ENCODE peak calls at places on chromosomes 2 and 18, in ten cellular contexts. One of them, this sample, is unnamed. For H3K4me1, the result is how much of the 10 kb centered on the place peaks cover.

GRCh38 chr2:41283079-41283765 is 764.6 kb upstream of the PKDCC start:
- DNase-seq in effector memory CD4-positive, alpha-beta T cell: no peak
- DNase-seq in HCT116: no peak
- DNase-seq in small intestine: no peak
- DNase-seq in mammary epithelial cell: no peak
- DNase-seq in left ventricle myocardium inferior: no peak
- DNase-seq in fibroblast of lung: peak
- DNase-seq in CD8-positive, alpha-beta memory T cell: no peak
- DNase-seq in tibial nerve: no peak
- DNase-seq in K562: no peak
- DNase-seq in this sample: no peak

GRCh38 chr18:11125372-11126315 is 23.7 kb downstream of the PIEZO2 start:
- DNase-seq in CD8-positive, alpha-beta memory T cell: no peak
- DNase-seq in fibroblast of lung: no peak
- DNase-seq in effector memory CD4-positive, alpha-beta T cell: no peak
- DNase-seq in left ventricle myocardium inferior: no peak
- DNase-seq in tibial nerve: no peak
- DNase-seq in small intestine: peak
- DNase-seq in mammary epithelial cell: no peak
- DNase-seq in K562: no peak
- DNase-seq in HCT116: no peak
- DNase-seq in this sample: no peak

GRCh38 chr18:24631238-24632025 is 171.0 kb downstream of the HRH4 start:
- DNase-seq in fibroblast of lung: peak
- DNase-seq in small intestine: no peak
- DNase-seq in left ventricle myocardium inferior: peak
- DNase-seq in tibial nerve: no peak
- DNase-seq in K562: no peak
- DNase-seq in mammary epithelial cell: no peak
- DNase-seq in HCT116: no peak
- DNase-seq in effector memory CD4-positive, alpha-beta T cell: no peak
- DNase-seq in CD8-positive, alpha-beta memory T cell: no peak
- DNase-seq in this sample: no peak

GRCh38 chr18:48545690-48546365 is 7.0 kb downstream of the CTIF start:
- DNase-seq in K562: peak
- DNase-seq in fibroblast of lung: peak
- DNase-seq in left ventricle myocardium inferior: peak
- DNase-seq in CD8-positive, alpha-beta memory T cell: no peak
- DNase-seq in HCT116: no peak
- DNase-seq in tibial nerve: no peak
- DNase-seq in effector memory CD4-positive, alpha-beta T cell: no peak
- DNase-seq in small intestine: no peak
- DNase-seq in mammary epithelial cell: peak
- DNase-seq in this sample: no peak

GRCh38 chr2:7429733-7430132 is 512.5 kb downstream of the RNF144A start:
- DNase-seq in fibroblast of lung: no peak
- DNase-seq in left ventricle myocardium inferior: no peak
- DNase-seq in CD8-positive, alpha-beta memory T cell: no peak
- DNase-seq in small intestine: no peak
- DNase-seq in tibial nerve: no peak
- DNase-seq in K562: no peak
- DNase-seq in mammary epithelial cell: no peak
- DNase-seq in HCT116: no peak
- DNase-seq in effector memory CD4-positive, alpha-beta T cell: no peak
- DNase-seq in this sample: no peak

GRCh38 chr2:18362696-18363095 is 197.8 kb downstream of the RDH14 start:
- DNase-seq in K562: no peak
- DNase-seq in small intestine: no peak
- DNase-seq in tibial nerve: no peak
- DNase-seq in mammary epithelial cell: no peak
- DNase-seq in fibroblast of lung: peak
- DNase-seq in effector memory CD4-positive, alpha-beta T cell: no peak
- DNase-seq in HCT116: no peak
- DNase-seq in left ventricle myocardium inferior: no peak
- DNase-seq in CD8-positive, alpha-beta memory T cell: no peak
- DNase-seq in this sample: no peak

GRCh38 chr18:22483407-22483806 is 65.7 kb upstream of the CTAGE1 start:
- DNase-seq in left ventricle myocardium inferior: no peak
- DNase-seq in small intestine: no peak
- DNase-seq in mammary epithelial cell: no peak
- DNase-seq in fibroblast of lung: no peak
- DNase-seq in effector memory CD4-positive, alpha-beta T cell: no peak
- DNase-seq in K562: peak
- DNase-seq in CD8-positive, alpha-beta memory T cell: no peak
- DNase-seq in HCT116: no peak
- DNase-seq in tibial nerve: no peak
- DNase-seq in this sample: no peak

GRCh38 chr2:180125245-180125962 is 118.3 kb upstream of the CWC22 start:
- DNase-seq in left ventricle myocardium inferior: peak
- DNase-seq in CD8-positive, alpha-beta memory T cell: peak
- DNase-seq in HCT116: peak
- DNase-seq in K562: peak
- DNase-seq in tibial nerve: no peak
- DNase-seq in fibroblast of lung: peak
- DNase-seq in small intestine: peak
- DNase-seq in effector memory CD4-positive, alpha-beta T cell: peak
- DNase-seq in mammary epithelial cell: peak
- DNase-seq in this sample: peak

GRCh38 chr2:128321421-128321775 is 2.7 kb upstream of the HS6ST1 start:
- DNase-seq in small intestine: no peak
- DNase-seq in mammary epithelial cell: no peak
- DNase-seq in K562: no peak
- DNase-seq in left ventricle myocardium inferior: no peak
- DNase-seq in tibial nerve: no peak
- DNase-seq in effector memory CD4-positive, alpha-beta T cell: no peak
- DNase-seq in HCT116: no peak
- DNase-seq in CD8-positive, alpha-beta memory T cell: no peak
- DNase-seq in fibroblast of lung: no peak
- DNase-seq in this sample: no peak

GRCh38 chr2:71071681-71072398 is 3.4 kb downstream of the NAGK start:
- DNase-seq in left ventricle myocardium inferior: peak
- DNase-seq in CD8-positive, alpha-beta memory T cell: peak
- DNase-seq in small intestine: peak
- DNase-seq in mammary epithelial cell: peak
- DNase-seq in HCT116: no peak
- DNase-seq in K562: peak
- DNase-seq in fibroblast of lung: no peak
- DNase-seq in tibial nerve: no peak
- DNase-seq in effector memory CD4-positive, alpha-beta T cell: peak
- DNase-seq in this sample: no peak

GRCh38 chr2:102839668-102840388 is 78.0 kb downstream of the TMEM182 start:
- DNase-seq in small intestine: peak
- DNase-seq in HCT116: peak
- DNase-seq in tibial nerve: no peak
- DNase-seq in left ventricle myocardium inferior: no peak
- DNase-seq in K562: peak
- DNase-seq in effector memory CD4-positive, alpha-beta T cell: no peak
- DNase-seq in mammary epithelial cell: peak
- DNase-seq in fibroblast of lung: peak
- DNase-seq in CD8-positive, alpha-beta memory T cell: peak
- DNase-seq in this sample: no peak

GRCh38 chr2:53828331-53828730 is 31.4 kb downstream of the GPR75 start:
- DNase-seq in K562: no peak
- DNase-seq in tibial nerve: no peak
- DNase-seq in left ventricle myocardium inferior: no peak
- DNase-seq in effector memory CD4-positive, alpha-beta T cell: no peak
- DNase-seq in CD8-positive, alpha-beta memory T cell: no peak
- DNase-seq in HCT116: no peak
- DNase-seq in mammary epithelial cell: no peak
- DNase-seq in fibroblast of lung: no peak
- DNase-seq in small intestine: no peak
- DNase-seq in this sample: no peak

GRCh38 chr2:53826587-53827397 is 33.0 kb downstream of the GPR75 start:
- DNase-seq in fibroblast of lung: no peak
- DNase-seq in mammary epithelial cell: peak
- DNase-seq in K562: no peak
- DNase-seq in effector memory CD4-positive, alpha-beta T cell: no peak
- DNase-seq in HCT116: no peak
- DNase-seq in CD8-positive, alpha-beta memory T cell: no peak
- DNase-seq in left ventricle myocardium inferior: no peak
- DNase-seq in tibial nerve: no peak
- DNase-seq in small intestine: no peak
- DNase-seq in this sample: no peak

GRCh38 chr2:53829252-53829651 is 30.5 kb downstream of the GPR75 start:
- DNase-seq in left ventricle myocardium inferior: no peak
- DNase-seq in tibial nerve: no peak
- DNase-seq in HCT116: no peak
- DNase-seq in fibroblast of lung: no peak
- DNase-seq in mammary epithelial cell: no peak
- DNase-seq in small intestine: no peak
- DNase-seq in CD8-positive, alpha-beta memory T cell: no peak
- DNase-seq in effector memory CD4-positive, alpha-beta T cell: no peak
- DNase-seq in K562: no peak
- DNase-seq in this sample: no peak

GRCh38 chr2:53827398-53828175 is 32.2 kb downstream of the GPR75 start:
- DNase-seq in K562: no peak
- DNase-seq in tibial nerve: no peak
- DNase-seq in left ventricle myocardium inferior: no peak
- DNase-seq in small intestine: no peak
- DNase-seq in mammary epithelial cell: no peak
- DNase-seq in effector memory CD4-positive, alpha-beta T cell: no peak
- DNase-seq in CD8-positive, alpha-beta memory T cell: no peak
- DNase-seq in HCT116: no peak
- DNase-seq in fibroblast of lung: peak
- DNase-seq in this sample: no peak

DNA sequence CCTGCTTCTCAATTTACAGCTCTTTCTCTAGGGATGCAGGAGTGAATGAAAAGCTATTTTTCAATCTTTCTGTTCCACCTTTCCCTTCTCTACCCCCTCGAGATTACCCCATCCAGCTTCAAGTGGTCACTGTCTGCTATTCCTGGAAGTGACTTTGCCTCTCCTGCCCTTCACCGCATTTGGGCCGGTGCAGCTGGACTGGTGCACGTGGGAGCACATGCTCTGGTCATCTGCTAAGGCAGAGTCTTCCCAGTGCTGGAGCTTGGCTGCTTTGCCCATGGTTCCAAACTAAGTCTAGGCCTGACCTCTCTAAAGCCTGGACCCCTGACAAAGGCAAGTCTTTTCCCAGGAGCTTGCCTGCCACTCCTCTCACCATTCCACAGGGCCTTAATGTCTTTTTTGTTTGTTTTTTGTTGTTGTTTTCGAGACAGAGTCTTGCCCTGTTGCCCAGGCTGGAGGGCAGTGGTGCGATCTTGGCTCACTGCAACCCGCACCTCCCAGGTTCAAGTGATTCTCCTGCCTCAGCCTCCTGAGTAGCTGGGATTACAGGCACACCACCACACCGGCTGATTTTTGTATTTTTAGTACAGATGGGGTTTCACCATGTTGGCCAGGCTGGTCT is 30.0 kb downstream of the GPR75 start:
- DNase-seq in K562: no peak
- DNase-seq in fibroblast of lung: no peak
- DNase-seq in HCT116: no peak
- DNase-seq in mammary epithelial cell: no peak
- DNase-seq in tibial nerve: no peak
- DNase-seq in left ventricle myocardium inferior: peak
- DNase-seq in CD8-positive, alpha-beta memory T cell: no peak
- DNase-seq in small intestine: no peak
- DNase-seq in effector memory CD4-positive, alpha-beta T cell: no peak
- DNase-seq in this sample: no peak
- H3K27ac ChIP-seq in K562: no peak
- H3K27ac ChIP-seq in fibroblast of lung: no peak
- H3K27ac ChIP-seq in HCT116: no peak
- H3K27ac ChIP-seq in mammary epithelial cell: no peak
- H3K27ac ChIP-seq in tibial nerve: no peak
- H3K27ac ChIP-seq in left ventricle myocardium inferior: peak
- H3K27ac ChIP-seq in CD8-positive, alpha-beta memory T cell: no peak
- H3K27ac ChIP-seq in small intestine: no peak
- H3K27ac ChIP-seq in effector memory CD4-positive, alpha-beta T cell: no peak
- H3K27ac ChIP-seq in this sample: no peak

DNA sequence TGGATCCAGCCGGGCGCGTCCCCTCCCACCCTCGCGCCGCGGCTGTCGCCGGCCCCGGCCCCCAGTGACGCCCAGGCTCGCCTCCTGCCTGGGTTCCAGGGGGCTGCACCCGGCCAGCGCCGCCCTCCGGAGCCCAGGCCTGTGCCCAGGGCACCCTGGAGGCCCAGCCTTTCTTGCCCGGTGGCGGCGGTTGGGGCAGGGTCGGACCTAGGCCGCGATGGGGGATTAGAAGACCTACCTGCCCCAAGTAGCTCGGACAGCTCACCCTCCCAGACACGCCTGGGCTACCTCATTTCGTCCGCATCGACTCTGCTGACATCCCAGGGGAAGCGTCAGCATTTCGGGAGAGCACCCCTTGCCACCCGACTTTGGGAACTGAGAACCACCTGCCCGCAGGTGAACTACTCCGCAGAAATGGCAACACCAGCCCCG is 727 bp upstream of the ARL4C start:
- DNase-seq in CD8-positive, alpha-beta memory T cell: no peak
- DNase-seq in fibroblast of lung: no peak
- DNase-seq in mammary epithelial cell: no peak
- DNase-seq in small intestine: no peak
- DNase-seq in effector memory CD4-positive, alpha-beta T cell: no peak
- DNase-seq in left ventricle myocardium inferior: no peak
- DNase-seq in K562: no peak
- DNase-seq in HCT116: no peak
- DNase-seq in tibial nerve: no peak
- DNase-seq in this sample: no peak
- H3K4me3 ChIP-seq in CD8-positive, alpha-beta memory T cell: peak
- H3K4me3 ChIP-seq in fibroblast of lung: no peak
- H3K4me3 ChIP-seq in mammary epithelial cell: peak
- H3K4me3 ChIP-seq in small intestine: peak
- H3K4me3 ChIP-seq in effector memory CD4-positive, alpha-beta T cell: peak
- H3K4me3 ChIP-seq in left ventricle myocardium inferior: peak
- H3K4me3 ChIP-seq in K562: peak
- H3K4me3 ChIP-seq in HCT116: no peak
- H3K4me3 ChIP-seq in tibial nerve: peak
- H3K4me3 ChIP-seq in this sample: peak

GRCh38 chr2:46866770-46867246 is 48.8 kb downstream of the MCFD2 start:
- DNase-seq in K562: no peak
- DNase-seq in tibial nerve: no peak
- DNase-seq in effector memory CD4-positive, alpha-beta T cell: no peak
- DNase-seq in CD8-positive, alpha-beta memory T cell: no peak
- DNase-seq in mammary epithelial cell: no peak
- DNase-seq in small intestine: peak
- DNase-seq in fibroblast of lung: no peak
- DNase-seq in HCT116: no peak
- DNase-seq in left ventricle myocardium inferior: peak
- DNase-seq in this sample: no peak
- H3K4me1 ChIP-seq in K562: under half
- H3K4me1 ChIP-seq in tibial nerve: under half
- H3K4me1 ChIP-seq in effector memory CD4-positive, alpha-beta T cell: under half
- H3K4me1 ChIP-seq in CD8-positive, alpha-beta memory T cell: under half
- H3K4me1 ChIP-seq in mammary epithelial cell: under half
- H3K4me1 ChIP-seq in small intestine: under half
- H3K4me1 ChIP-seq in fibroblast of lung: under half
- H3K4me1 ChIP-seq in HCT116: under half
- H3K4me1 ChIP-seq in left ventricle myocardium inferior: under half
- H3K4me1 ChIP-seq in this sample: under half

DNA sequence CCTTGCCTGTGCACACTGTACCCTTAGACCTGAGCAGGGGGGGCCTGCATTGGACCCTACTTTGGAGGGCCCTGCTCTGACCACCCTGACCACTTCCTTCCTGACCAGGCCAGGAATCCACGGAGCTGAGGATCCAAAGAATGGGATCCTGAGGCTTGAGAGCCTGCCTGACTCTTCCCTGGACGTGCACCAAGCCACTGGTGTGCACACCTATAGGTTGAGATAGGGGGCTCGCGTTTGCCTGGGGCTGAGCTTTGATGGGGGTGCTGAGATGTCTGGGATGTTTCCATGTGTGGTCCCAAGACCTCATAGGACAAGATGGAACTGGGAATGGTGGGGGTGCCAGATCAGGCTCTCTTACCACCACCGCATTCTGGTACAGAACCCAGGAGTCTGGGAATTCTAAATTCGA is 69.6 kb downstream of the TGOLN2 start:
- DNase-seq in tibial nerve: no peak
- DNase-seq in K562: no peak
- DNase-seq in small intestine: no peak
- DNase-seq in left ventricle myocardium inferior: no peak
- DNase-seq in HCT116: no peak
- DNase-seq in effector memory CD4-positive, alpha-beta T cell: no peak
- DNase-seq in CD8-positive, alpha-beta memory T cell: no peak
- DNase-seq in mammary epithelial cell: no peak
- DNase-seq in fibroblast of lung: peak
- DNase-seq in this sample: no peak
- H3K27ac ChIP-seq in tibial nerve: peak
- H3K27ac ChIP-seq in K562: no peak
- H3K27ac ChIP-seq in small intestine: peak
- H3K27ac ChIP-seq in left ventricle myocardium inferior: peak
- H3K27ac ChIP-seq in HCT116: no peak
- H3K27ac ChIP-seq in effector memory CD4-positive, alpha-beta T cell: no peak
- H3K27ac ChIP-seq in CD8-positive, alpha-beta memory T cell: no peak
- H3K27ac ChIP-seq in mammary epithelial cell: no peak
- H3K27ac ChIP-seq in fibroblast of lung: no peak
- H3K27ac ChIP-seq in this sample: peak

This sample was measured in RWPE2.